ENCODE peak calls at places on chromosomes 12 and 14, in five cellular contexts. One of them, this sample, is unnamed.
A peak's percentile ranks its signal among the peaks of the same experiment; 100 is the strongest.

GRCh38 chr12:131348226-131349010 is 362.5 kb upstream of the SFSWAP start:
- ATAC-seq in GM23338: no peak
- ATAC-seq in HCT116: no peak
- ATAC-seq in GM12878: no peak
- ATAC-seq in HepG2: no peak
- ATAC-seq in this sample: no peak

GRCh38 chr12:59677857-59678256 is 82.0 kb downstream of the SLC16A7 start:
- ATAC-seq in GM23338: no peak
- ATAC-seq in HCT116: no peak
- ATAC-seq in GM12878: no peak
- ATAC-seq in HepG2: no peak
- ATAC-seq in this sample: no peak

GRCh38 chr12:32264995-32265394 is 134.4 kb upstream of the FGD4 start:
- ATAC-seq in GM23338: no peak
- ATAC-seq in HCT116: no peak
- ATAC-seq in GM12878: peak; percentile 50
- ATAC-seq in HepG2: no peak
- ATAC-seq in this sample: no peak

GRCh38 chr14:61308198-61308597 is 13.2 kb upstream of the PRKCH start:
- ATAC-seq in GM23338: no peak
- ATAC-seq in HCT116: no peak
- ATAC-seq in GM12878: no peak
- ATAC-seq in HepG2: no peak
- ATAC-seq in this sample: no peak

GRCh38 chr12:30782316-30783173 is 27.8 kb upstream of the CAPRIN2 start:
- ATAC-seq in GM23338: no peak
- ATAC-seq in HCT116: peak; percentile 42
- ATAC-seq in GM12878: no peak
- ATAC-seq in HepG2: no peak
- ATAC-seq in this sample: no peak

GRCh38 chr12:89244536-89244935 is 107.8 kb downstream of the DUSP6 start:
- ATAC-seq in GM23338: no peak
- ATAC-seq in HCT116: no peak
- ATAC-seq in GM12878: peak; percentile 70
- ATAC-seq in HepG2: no peak
- ATAC-seq in this sample: peak; percentile 89

GRCh38 chr14:100088226-100088625 is 23.0 kb downstream of the EVL start:
- ATAC-seq in GM23338: no peak
- ATAC-seq in HCT116: no peak
- ATAC-seq in GM12878: no peak
- ATAC-seq in HepG2: no peak
- ATAC-seq in this sample: no peak

GRCh38 chr14:59301354-59301753 is 112.9 kb downstream of the DAAM1 start:
- ATAC-seq in GM23338: no peak
- ATAC-seq in HCT116: no peak
- ATAC-seq in GM12878: peak; percentile 79
- ATAC-seq in HepG2: peak; percentile 71
- ATAC-seq in this sample: peak; percentile 36

GRCh38 chr14:34593740-34594375 is 36.1 kb downstream of the SNX6 start:
- ATAC-seq in GM23338: no peak
- ATAC-seq in HCT116: no peak
- ATAC-seq in GM12878: no peak
- ATAC-seq in HepG2: no peak
- ATAC-seq in this sample: no peak

GRCh38 chr12:40241741-40242140 is 16.9 kb downstream of the LRRK2 start:
- ATAC-seq in GM23338: no peak
- ATAC-seq in HCT116: no peak
- ATAC-seq in GM12878: no peak
- ATAC-seq in HepG2: no peak
- ATAC-seq in this sample: no peak

GRCh38 chr12:103727638-103728037 is 113.4 kb downstream of the NT5DC3 start:
- ATAC-seq in GM23338: no peak
- ATAC-seq in HCT116: peak; percentile 63
- ATAC-seq in GM12878: no peak
- ATAC-seq in HepG2: no peak
- ATAC-seq in this sample: no peak

GRCh38 chr12:49784756-49785409 is 43.3 kb downstream of the NCKAP5L start:
- ATAC-seq in GM23338: no peak
- ATAC-seq in HCT116: peak; percentile 25
- ATAC-seq in GM12878: no peak
- ATAC-seq in HepG2: no peak
- ATAC-seq in this sample: no peak

GRCh38 chr14:91119556-91120311 is 5.9 kb downstream of the DGLUCY start:
- ATAC-seq in GM23338: no peak
- ATAC-seq in HCT116: peak; percentile 76
- ATAC-seq in GM12878: no peak
- ATAC-seq in HepG2: no peak
- ATAC-seq in this sample: peak; percentile 35

GRCh38 chr14:92563359-92563758 is 49.8 kb downstream of the RIN3 start:
- ATAC-seq in GM23338: no peak
- ATAC-seq in HCT116: no peak
- ATAC-seq in GM12878: peak; percentile 96
- ATAC-seq in HepG2: no peak
- ATAC-seq in this sample: no peak

GRCh38 chr12:124278389-124279101 is 16.3 kb upstream of the RFLNA start:
- ATAC-seq in GM23338: no peak
- ATAC-seq in HCT116: no peak
- ATAC-seq in GM12878: no peak
- ATAC-seq in HepG2: peak; percentile 92
- ATAC-seq in this sample: no peak

GRCh38 chr12:29552994-29553748 is 55.7 kb upstream of the OVCH1 start:
- ATAC-seq in GM23338: no peak
- ATAC-seq in HCT116: no peak
- ATAC-seq in GM12878: no peak
- ATAC-seq in HepG2: no peak
- ATAC-seq in this sample: no peak

GRCh38 chr12:130506844-130507243 is 169.2 kb downstream of the PIWIL1 start:
- ATAC-seq in GM23338: no peak
- ATAC-seq in HCT116: peak; percentile 32
- ATAC-seq in GM12878: no peak
- ATAC-seq in HepG2: no peak
- ATAC-seq in this sample: no peak

GRCh38 chr14:97442363-97442762 is 645.2 kb downstream of the VRK1 start:
- ATAC-seq in GM23338: no peak
- ATAC-seq in HCT116: no peak
- ATAC-seq in GM12878: peak; percentile 67
- ATAC-seq in HepG2: no peak
- ATAC-seq in this sample: no peak

GRCh38 chr12:103600967-103601728 is 14.1 kb downstream of the STAB2 start:
- ATAC-seq in GM23338: no peak
- ATAC-seq in HCT116: no peak
- ATAC-seq in GM12878: no peak
- ATAC-seq in HepG2: no peak
- ATAC-seq in this sample: no peak

GRCh38 chr14:54700717-54701116 is 133.8 kb downstream of the SAMD4A start:
- ATAC-seq in GM23338: no peak
- ATAC-seq in HCT116: no peak
- ATAC-seq in GM12878: peak; percentile 57
- ATAC-seq in HepG2: no peak
- ATAC-seq in this sample: no peak

GRCh38 chr12:77214136-77214535 is 148.8 kb upstream of the E2F7 start:
- ATAC-seq in GM23338: no peak
- ATAC-seq in HCT116: no peak
- ATAC-seq in GM12878: no peak
- ATAC-seq in HepG2: no peak
- ATAC-seq in this sample: no peak

GRCh38 chr12:65155784-65156183 is 13.6 kb upstream of the LEMD3 start:
- ATAC-seq in GM23338: no peak
- ATAC-seq in HCT116: no peak
- ATAC-seq in GM12878: peak; percentile 87
- ATAC-seq in HepG2: no peak
- ATAC-seq in this sample: no peak

GRCh38 chr12:98464155-98464554 is 51.2 kb upstream of the TMPO start:
- ATAC-seq in GM23338: no peak
- ATAC-seq in HCT116: no peak
- ATAC-seq in GM12878: no peak
- ATAC-seq in HepG2: no peak
- ATAC-seq in this sample: peak; percentile 34

GRCh38 chr12:127929172-127929571 is 337.8 kb upstream of the TMEM132C start:
- ATAC-seq in GM23338: no peak
- ATAC-seq in HCT116: no peak
- ATAC-seq in GM12878: no peak
- ATAC-seq in HepG2: no peak
- ATAC-seq in this sample: no peak

GRCh38 chr12:16955083-16955657 is 349.2 kb upstream of the LMO3 start:
- ATAC-seq in GM23338: no peak
- ATAC-seq in HCT116: no peak
- ATAC-seq in GM12878: peak; percentile 80
- ATAC-seq in HepG2: no peak
- ATAC-seq in this sample: no peak

GRCh38 chr14:22143360-22143759 is 445.7 kb downstream of the DAD1 start:
- ATAC-seq in GM23338: no peak
- ATAC-seq in HCT116: no peak
- ATAC-seq in GM12878: no peak
- ATAC-seq in HepG2: no peak
- ATAC-seq in this sample: no peak

GRCh38 chr14:92465353-92466067 is 48.1 kb upstream of the RIN3 start:
- ATAC-seq in GM23338: peak; percentile 63
- ATAC-seq in HCT116: no peak
- ATAC-seq in GM12878: no peak
- ATAC-seq in HepG2: no peak
- ATAC-seq in this sample: peak; percentile 17

GRCh38 chr14:28163261-28163660 is 603.3 kb upstream of the FOXG1 start:
- ATAC-seq in GM23338: no peak
- ATAC-seq in HCT116: no peak
- ATAC-seq in GM12878: no peak
- ATAC-seq in HepG2: no peak
- ATAC-seq in this sample: no peak

GRCh38 chr12:11758087-11758837 is 108.8 kb downstream of the ETV6 start:
- ATAC-seq in GM23338: no peak
- ATAC-seq in HCT116: no peak
- ATAC-seq in GM12878: peak; percentile 15
- ATAC-seq in HepG2: no peak
- ATAC-seq in this sample: peak; percentile 64

GRCh38 chr14:33483110-33483509 is 467.8 kb downstream of the EGLN3 start:
- ATAC-seq in GM23338: no peak
- ATAC-seq in HCT116: no peak
- ATAC-seq in GM12878: no peak
- ATAC-seq in HepG2: peak; percentile 43
- ATAC-seq in this sample: no peak
- TF ChIP-seq POLR2AphosphoS5 in GM23338: no peak
- TF ChIP-seq POLR2AphosphoS5 in HCT116: no peak
- TF ChIP-seq POLR2AphosphoS5 in GM12878: no peak
- TF ChIP-seq POLR2AphosphoS5 in HepG2: no peak
- TF ChIP-seq POLR2AphosphoS5 in this sample: no peak

GRCh38 chr14:39431416-39432178 is 636 bp downstream of the FBXO33 start:
- ATAC-seq in GM23338: peak; percentile 61
- ATAC-seq in HCT116: peak; percentile 10
- ATAC-seq in GM12878: peak; percentile 16
- ATAC-seq in HepG2: peak; percentile 29
- ATAC-seq in this sample: no peak
- TF ChIP-seq POLR2AphosphoS5 in GM23338: no peak
- TF ChIP-seq POLR2AphosphoS5 in HCT116: peak; percentile 58
- TF ChIP-seq POLR2AphosphoS5 in GM12878: no peak
- TF ChIP-seq POLR2AphosphoS5 in HepG2: peak; percentile 85
- TF ChIP-seq POLR2AphosphoS5 in this sample: no peak

GRCh38 chr14:68244272-68244975 is 424.8 kb downstream of the RAD51B start:
- ATAC-seq in GM23338: no peak
- ATAC-seq in HCT116: no peak
- ATAC-seq in GM12878: no peak
- ATAC-seq in HepG2: no peak
- ATAC-seq in this sample: no peak
- TF ChIP-seq POLR2AphosphoS5 in GM23338: no peak
- TF ChIP-seq POLR2AphosphoS5 in HCT116: no peak
- TF ChIP-seq POLR2AphosphoS5 in GM12878: no peak
- TF ChIP-seq POLR2AphosphoS5 in HepG2: no peak
- TF ChIP-seq POLR2AphosphoS5 in this sample: no peak

DNA sequence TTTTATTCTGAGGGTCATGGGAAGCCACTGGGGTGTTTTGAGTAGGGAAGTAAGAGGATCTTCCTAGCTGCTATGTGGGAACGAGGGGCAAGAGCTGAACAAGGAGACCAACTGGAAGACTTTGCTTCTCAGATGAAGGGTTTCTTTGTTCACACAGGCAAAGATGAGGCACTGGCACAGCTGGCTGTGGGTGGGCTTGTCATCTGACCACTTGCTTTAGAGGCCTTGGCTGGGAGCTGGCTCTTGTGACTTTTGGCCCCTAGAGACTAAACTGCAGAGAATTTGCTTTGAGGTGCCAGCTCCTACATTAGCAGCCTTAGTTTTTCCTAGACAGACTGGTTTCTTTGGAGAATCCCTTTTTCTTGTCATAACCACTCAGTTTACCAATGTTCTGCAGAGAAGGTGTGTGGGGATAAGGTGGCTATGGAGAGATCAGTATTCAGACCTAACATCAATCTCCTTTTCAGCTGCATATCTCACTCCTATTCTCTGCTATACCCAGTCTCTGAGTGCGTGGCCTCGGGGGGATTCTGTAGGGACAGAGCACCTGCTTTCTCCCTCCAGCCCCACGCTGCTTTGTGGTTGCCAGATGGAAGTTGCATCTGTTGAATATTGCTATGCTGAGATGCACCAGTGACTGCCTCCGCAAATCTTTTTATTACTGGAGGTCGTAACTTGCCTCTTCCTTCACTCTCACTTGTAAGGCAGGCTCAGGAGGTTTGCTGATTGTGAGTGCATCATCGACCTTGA is 12.7 kb downstream of the PPP2R5C start:
- ATAC-seq in GM23338: no peak
- ATAC-seq in HCT116: no peak
- ATAC-seq in GM12878: no peak
- ATAC-seq in HepG2: no peak
- ATAC-seq in this sample: no peak
- TF ChIP-seq POLR2AphosphoS5 in GM23338: no peak
- TF ChIP-seq POLR2AphosphoS5 in HCT116: no peak
- TF ChIP-seq POLR2AphosphoS5 in GM12878: no peak
- TF ChIP-seq POLR2AphosphoS5 in HepG2: no peak
- TF ChIP-seq POLR2AphosphoS5 in this sample: no peak

DNA sequence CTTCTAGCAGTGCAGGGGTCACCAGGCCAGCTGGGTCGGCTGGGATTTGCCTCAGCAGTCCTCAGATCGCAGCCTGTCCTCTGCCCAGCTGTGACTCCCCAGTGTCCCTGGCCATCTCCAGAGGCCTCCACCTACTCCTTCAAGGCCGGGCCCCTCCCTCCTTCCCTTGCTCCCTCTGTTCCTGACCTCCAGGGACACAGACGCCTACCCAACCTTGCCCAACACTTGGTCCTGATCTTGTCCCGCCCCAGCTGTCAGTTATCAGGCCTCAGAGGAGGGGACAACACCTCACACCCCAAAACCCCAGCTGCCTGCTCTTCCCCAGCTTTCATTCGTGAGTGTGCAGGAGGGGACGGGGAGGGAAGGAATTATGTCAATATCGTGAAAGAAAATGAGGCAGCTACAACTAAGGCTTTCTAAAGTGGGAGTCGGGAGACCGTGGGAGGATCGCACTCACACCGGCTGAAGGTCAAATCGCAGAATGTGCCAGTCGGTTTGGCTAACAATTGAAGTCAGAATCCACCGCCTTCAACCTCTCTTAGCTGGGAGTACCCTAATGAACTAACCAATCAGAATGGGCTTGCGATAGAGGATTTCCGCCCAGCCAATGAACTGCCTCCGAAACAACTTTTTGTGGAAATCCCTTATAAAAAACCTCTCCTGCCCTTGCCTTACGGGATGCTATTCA is 9.4 kb upstream of the PLBD2 start:
- ATAC-seq in GM23338: peak; percentile 86
- ATAC-seq in HCT116: no peak
- ATAC-seq in GM12878: no peak
- ATAC-seq in HepG2: peak; percentile 43
- ATAC-seq in this sample: no peak
- TF ChIP-seq POLR2AphosphoS5 in GM23338: peak; percentile 56
- TF ChIP-seq POLR2AphosphoS5 in HCT116: no peak
- TF ChIP-seq POLR2AphosphoS5 in GM12878: no peak
- TF ChIP-seq POLR2AphosphoS5 in HepG2: no peak
- TF ChIP-seq POLR2AphosphoS5 in this sample: no peak